ENCODE peak calls at places on chromosome 22, in four cellular contexts. D is H1, Q is HepG2, P is K562. Z is an unnamed sample.

GRCh38 chr22:28783786-28784671 is 11.5 kb downstream of the CCDC117 start:
- DNase-seq in Q (peak), P (no peak), D (no peak), Z (no peak)

GRCh38 chr22:37304595-37305343 is 22.5 kb downstream of the CYTH4 start:
- DNase-seq in P (peak), D (no peak), Q (peak), Z (no peak)

GRCh38 chr22:33865996-33866395 is 54.3 kb downstream of the LARGE1 start:
- DNase-seq in P (no peak), Q (no peak), D (no peak), Z (no peak)

GRCh38 chr22:42624551-42625106 is 9.9 kb upstream of the POLDIP3 start:
- DNase-seq in D (no peak), P (no peak), Q (no peak), Z (no peak)

GRCh38 chr22:22800716-22801115 is 86.9 kb upstream of the IGLL5 start:
- DNase-seq in P (peak), Q (no peak), D (no peak), Z (no peak)

GRCh38 chr22:50186789-50187523 is 1.2 kb downstream of the TRABD start:
- DNase-seq in Q (no peak), D (no peak), P (no peak), Z (no peak)

GRCh38 chr22:36599771-36600170 is 70.8 kb upstream of the EIF3D start:
- DNase-seq in D (no peak), P (no peak), Q (no peak), Z (no peak)

GRCh38 chr22:42158456-42159132 is 28.0 kb upstream of the CYP2D6 start:
- DNase-seq in P (no peak), D (no peak), Q (no peak), Z (no peak)

GRCh38 chr22:43520632-43521039 is 108.8 kb downstream of the MPPED1 start:
- DNase-seq in D (no peak), P (no peak), Q (no peak), Z (no peak)

GRCh38 chr22:49657275-49657973 is 170.2 kb downstream of the BRD1 start:
- DNase-seq in Q (no peak), D (no peak), P (peak), Z (peak)

GRCh38 chr22:45878051-45878764 is 98.8 kb downstream of the WNT7B start:
- DNase-seq in Q (no peak), D (peak), P (no peak), Z (no peak)

GRCh38 chr22:22558972-22559603 is at the start of gene PRAME:
- DNase-seq in P (peak), D (peak), Q (peak), Z (peak)

GRCh38 chr22:46454233-46454909 is 83.0 kb downstream of the CELSR1 start:
- DNase-seq in Q (no peak), D (no peak), P (no peak), Z (no peak)

GRCh38 chr22:43227231-43227630 is 40.3 kb upstream of the TTLL12 start:
- DNase-seq in D (no peak), Q (no peak), P (peak), Z (no peak)

DNA sequence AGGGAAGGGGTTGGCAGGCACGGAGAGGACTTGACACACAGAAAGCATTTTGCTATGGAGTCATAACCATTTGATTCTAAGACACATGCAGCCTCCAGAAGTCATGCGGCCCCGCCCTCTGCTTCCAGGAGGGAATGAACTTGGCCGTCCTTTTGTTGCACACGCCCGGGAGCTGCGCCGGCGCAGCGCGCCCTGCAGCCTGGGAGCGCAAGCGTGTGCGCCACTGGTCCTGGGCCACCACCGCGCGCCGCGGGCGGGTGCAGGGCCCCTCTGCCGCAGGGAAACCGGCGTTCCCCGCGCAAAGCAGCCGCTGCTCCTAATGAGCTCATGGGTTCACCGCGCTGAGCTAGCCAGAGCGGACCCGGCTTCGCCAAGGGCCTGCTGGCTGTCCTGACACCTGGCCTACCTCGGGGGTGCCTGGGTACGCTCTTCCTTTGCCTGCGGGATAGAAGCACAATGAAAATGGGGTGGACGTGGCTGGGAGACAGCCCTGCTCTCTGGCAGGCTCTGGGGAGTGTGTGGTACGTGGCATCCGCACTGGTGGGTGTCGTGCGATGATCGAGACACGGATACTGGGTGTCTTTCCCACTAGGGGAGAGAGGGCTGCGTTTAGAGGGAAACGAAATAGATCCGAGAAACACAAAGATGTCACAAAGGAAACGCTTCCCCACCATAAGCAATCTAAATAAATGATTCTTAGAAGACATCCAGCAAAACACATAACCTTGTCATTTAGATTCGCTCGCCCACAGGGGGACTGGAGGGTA is 669 bp downstream of the MICAL3 start:
- DNase-seq in P (peak), D (peak), Q (no peak), Z (peak)
- TF ChIP-seq FOSL1 in P (no peak), D (no peak), Q (no peak), Z (no peak)

GRCh38 chr22:19631899-19632670 is 82.2 kb upstream of the SEPTIN5 start:
- DNase-seq in Q (peak), D (peak), P (peak), Z (peak)
- TF ChIP-seq ATF3 in Q (no peak), D (no peak), P (peak), Z (no peak)

GRCh38 chr22:31681625-31682345 is 19.8 kb upstream of the PISD start:
- DNase-seq in D (no peak), Q (no peak), P (no peak), Z (no peak)

GRCh38 chr22:31678748-31679147 is 16.7 kb upstream of the PISD start:
- DNase-seq in P (no peak), D (no peak), Q (no peak), Z (no peak)

GRCh38 chr22:31680764-31681624 is 19.0 kb upstream of the PISD start:
- DNase-seq in D (no peak), Q (no peak), P (no peak), Z (no peak)

GRCh38 chr22:31676700-31677099 is 14.7 kb upstream of the PISD start:
- DNase-seq in D (peak), P (no peak), Q (no peak), Z (peak)
- TF ChIP-seq FOSL1 in D (no peak), P (no peak), Q (no peak), Z (no peak)

DNA sequence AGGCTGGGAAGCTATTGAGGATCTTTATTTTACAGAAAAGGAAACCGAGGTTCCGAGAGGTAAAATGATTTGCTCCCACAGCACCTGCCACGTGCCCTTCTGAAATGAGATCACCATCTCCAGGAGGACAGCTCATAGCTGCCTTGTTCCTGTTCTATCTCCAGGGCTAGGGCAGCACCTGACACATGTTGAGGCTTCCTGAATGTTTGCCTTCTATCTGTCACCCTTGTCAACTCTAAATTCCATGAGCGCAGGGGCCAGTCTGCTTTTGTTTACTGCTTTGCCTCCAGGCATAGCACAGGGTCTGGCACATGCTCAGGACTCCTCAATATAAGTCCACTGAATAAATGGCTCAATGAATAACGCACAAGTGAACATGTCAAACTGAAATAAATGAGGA is 24.1 kb downstream of the ASCC2 start:
- DNase-seq in P (no peak), Q (no peak), D (no peak), Z (no peak)
- TF ChIP-seq ATF3 in P (no peak), Q (no peak), D (no peak), Z (no peak)

DNA sequence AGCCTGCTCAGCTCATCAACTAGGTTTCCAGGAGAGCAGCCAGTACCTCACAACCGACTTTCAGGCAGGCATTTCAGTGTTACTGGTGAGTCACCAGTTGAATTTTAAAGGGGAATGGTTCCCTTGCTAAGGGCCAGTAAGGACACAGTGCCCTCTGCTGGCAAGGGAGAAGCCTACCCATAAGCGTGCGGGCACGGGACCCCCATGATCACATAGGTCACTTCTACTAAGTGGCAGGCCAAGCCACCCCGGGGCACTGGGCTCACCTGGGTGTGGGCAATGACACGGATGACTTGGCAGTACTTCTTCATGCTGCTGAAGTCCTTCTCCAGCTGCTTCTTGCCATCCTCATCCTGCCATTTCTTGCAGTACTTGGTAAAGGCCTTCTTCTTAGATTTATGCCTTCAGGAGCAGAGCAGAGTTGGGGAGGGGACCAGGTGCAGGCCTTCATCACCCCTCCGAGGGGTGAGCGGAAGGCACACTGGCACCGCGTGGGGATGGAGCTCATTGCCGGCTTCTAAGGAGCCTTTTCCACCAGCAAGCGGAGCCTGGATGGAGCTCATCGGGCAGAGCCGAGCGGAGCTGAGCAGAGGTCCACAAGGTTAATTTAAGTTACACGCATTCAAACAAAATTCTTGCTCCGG is 2.9 kb downstream of the RPL3 start:
- DNase-seq in Q (peak), P (no peak), D (peak), Z (peak)
- TF ChIP-seq FOSL1 in Q (no peak), P (peak), D (no peak), Z (no peak)

Z was measured in HCT116.